ENCODE peak calls at places on chromosomes 13 and 19, in ten cellular contexts. R is nucleus accumbens, J is NCI-H1417 treated with DMSO at 0.1 percent for 48 hours, N is MV-4-11, Q is adipocyte, T is AG10803, V is dorsolateral prefrontal cortex, I is GM19239, P is cardiac fibroblast, G is amniotic epithelial cell. Z is an unnamed sample.

GRCh38 chr19:44725251-44725650 is 23.3 kb upstream of the BCL3 start:
- DNase-seq in T (no peak), I (no peak), P (no peak), N (no peak), Q (no peak), R (no peak), J (no peak), V (no peak), G (no peak), Z (no peak)

GRCh38 chr13:80235559-80236296 is 105.2 kb downstream of the SPRY2 start:
- DNase-seq in I (no peak), T (peak; percentile 9), V (no peak), G (peak; percentile 48), Q (no peak), J (no peak), N (no peak), P (peak; percentile 65), R (no peak), Z (peak; percentile 40)

GRCh38 chr13:113629814-113630213 is 28.2 kb downstream of the ATP4B start:
- DNase-seq in I (no peak), V (no peak), Q (no peak), R (no peak), T (no peak), N (no peak), P (no peak), G (no peak), J (no peak), Z (no peak)

GRCh38 chr19:3284759-3285646 is 60.5 kb downstream of the CELF5 start:
- DNase-seq in V (no peak), J (no peak), N (peak; percentile 66), I (no peak), T (no peak), G (peak; percentile 48), Q (peak; percentile 56), P (peak; percentile 67), R (peak; percentile 42), Z (peak; percentile 90)

GRCh38 chr19:12777217-12778019 is 2.1 kb upstream of the HOOK2 start:
- DNase-seq in T (peak; percentile 66), R (peak; percentile 81), Q (peak; percentile 95), J (peak; percentile 29), I (peak; percentile 76), V (peak; percentile 86), P (peak; percentile 80), G (no peak), N (peak; percentile 73), Z (peak; percentile 72)

GRCh38 chr19:18733196-18733647 is 49.7 kb downstream of the CRTC1 start:
- DNase-seq in I (no peak), T (peak; percentile 11), R (no peak), N (no peak), V (no peak), Q (peak; percentile 50), P (peak; percentile 22), G (peak; percentile 86), J (no peak), Z (peak; percentile 34)

GRCh38 chr19:17420267-17420924 is 549 bp downstream of the MVB12A start:
- DNase-seq in Q (no peak), G (no peak), V (no peak), I (no peak), R (no peak), J (no peak), T (no peak), N (peak; percentile 35), P (no peak), Z (no peak)

GRCh38 chr19:44847144-44848035 is 1.3 kb downstream of the NECTIN2 start:
- DNase-seq in N (peak; percentile 40), R (no peak), J (no peak), V (peak; percentile 48), I (no peak), T (peak; percentile 50), Q (peak; percentile 90), G (peak; percentile 74), P (peak; percentile 27), Z (peak; percentile 60)

GRCh38 chr19:3293560-3293959 is 69.1 kb downstream of the CELF5 start:
- DNase-seq in P (no peak), Q (no peak), T (no peak), G (no peak), J (no peak), R (no peak), V (no peak), I (no peak), N (no peak), Z (no peak)

GRCh38 chr13:57582032-57582431 is 49.5 kb upstream of the PCDH17 start:
- DNase-seq in Q (no peak), G (no peak), T (no peak), N (no peak), V (no peak), I (no peak), R (no peak), P (no peak), J (no peak), Z (no peak)

GRCh38 chr19:41426952-41427646 is at the start of gene B3GNT8:
- DNase-seq in Q (peak; percentile 71), J (no peak), G (peak; percentile 75), V (no peak), T (peak; percentile 69), R (no peak), N (peak; percentile 42), P (peak; percentile 52), I (peak; percentile 36), Z (peak; percentile 11)

GRCh38 chr19:44954649-44955499 is at the start of gene CLPTM1:
- DNase-seq in P (peak; percentile 98), I (peak; percentile 90), T (peak; percentile 97), R (peak; percentile 96), Q (peak; percentile 99), J (peak; percentile 69), N (peak; percentile 97), G (peak; percentile 96), V (peak; percentile 98), Z (peak; percentile 94)

GRCh38 chr19:50817941-50818858 is 5.4 kb downstream of the KLK1 start:
- DNase-seq in I (peak; percentile 67), R (no peak), P (no peak), V (no peak), G (no peak), N (peak; percentile 47), J (peak; percentile 27), Q (peak; percentile 24), T (no peak), Z (peak; percentile 11)

GRCh38 chr19:43331435-43332010 is 22.0 kb upstream of the CD177 start:
- DNase-seq in R (no peak), J (no peak), P (no peak), N (peak; percentile 50), T (no peak), G (no peak), I (no peak), V (no peak), Q (no peak), Z (no peak)

GRCh38 chr19:49689133-49690072 is at the start of gene ADM5:
- DNase-seq in P (no peak), G (no peak), I (no peak), R (peak; percentile 53), V (peak; percentile 78), N (no peak), T (no peak), J (no peak), Q (no peak), Z (no peak)

GRCh38 chr13:111876506-111876905 is 190.4 kb upstream of the SOX1 start:
- DNase-seq in P (no peak), Q (no peak), R (no peak), V (no peak), G (no peak), T (no peak), I (no peak), J (no peak), N (no peak), Z (no peak)

Z was measured in brain microvascular endothelial cell.